ENCODE peak calls at places on chromosomes 1 and 21, in seven cellular contexts. P is CD8-positive, alpha-beta T cell; G is GM23338; I is left lung; V is ovary; W is ascending aorta; Y is A549. N is an unnamed sample.

GRCh38 chr1:156767879-156768608 is 709 bp downstream of the PRCC start:
- DNase-seq in V (peak; percentile 69), W (no peak), I (peak; percentile 86), G (peak; percentile 87), Y (peak; percentile 14), P (peak; percentile 31), N (no peak)

GRCh38 chr1:24224086-24224485 is 37.0 kb upstream of the IFNLR1 start:
- DNase-seq in W (no peak), Y (no peak), V (no peak), P (no peak), I (no peak), G (no peak), N (no peak)

GRCh38 chr21:25689226-25689625 is 45.5 kb downstream of the ATP5PF start:
- DNase-seq in W (no peak), V (no peak), I (no peak), G (no peak), P (no peak), Y (no peak), N (no peak)

GRCh38 chr1:55055084-55055882 is 15.9 kb downstream of the PCSK9 start:
- DNase-seq in V (no peak), I (no peak), Y (no peak), G (no peak), W (no peak), P (no peak), N (no peak)

GRCh38 chr1:237779356-237779755 is 111.4 kb downstream of the ZP4 start:
- DNase-seq in I (no peak), Y (no peak), V (no peak), W (no peak), P (no peak), G (no peak), N (no peak)

GRCh38 chr1:240304466-240304865 is 212.8 kb downstream of the FMN2 start:
- DNase-seq in P (no peak), I (no peak), W (no peak), V (no peak), Y (no peak), G (no peak), N (no peak)

GRCh38 chr1:151720974-151721787 is at the start of gene RIIAD1:
- DNase-seq in Y (no peak), G (peak; percentile 78), V (peak; percentile 53), P (peak; percentile 48), I (peak; percentile 86), W (no peak), N (no peak)

GRCh38 chr1:7508052-7508745 is 262.9 kb upstream of the VAMP3 start:
- DNase-seq in W (no peak), V (no peak), I (peak; percentile 53), Y (no peak), G (no peak), P (no peak), N (no peak)

GRCh38 chr1:199243423-199244061 is 604.7 kb downstream of the PTPRC start:
- DNase-seq in P (peak; percentile 54), V (no peak), W (no peak), G (peak; percentile 77), I (peak; percentile 83), Y (peak; percentile 34), N (peak; percentile 45)

DNA sequence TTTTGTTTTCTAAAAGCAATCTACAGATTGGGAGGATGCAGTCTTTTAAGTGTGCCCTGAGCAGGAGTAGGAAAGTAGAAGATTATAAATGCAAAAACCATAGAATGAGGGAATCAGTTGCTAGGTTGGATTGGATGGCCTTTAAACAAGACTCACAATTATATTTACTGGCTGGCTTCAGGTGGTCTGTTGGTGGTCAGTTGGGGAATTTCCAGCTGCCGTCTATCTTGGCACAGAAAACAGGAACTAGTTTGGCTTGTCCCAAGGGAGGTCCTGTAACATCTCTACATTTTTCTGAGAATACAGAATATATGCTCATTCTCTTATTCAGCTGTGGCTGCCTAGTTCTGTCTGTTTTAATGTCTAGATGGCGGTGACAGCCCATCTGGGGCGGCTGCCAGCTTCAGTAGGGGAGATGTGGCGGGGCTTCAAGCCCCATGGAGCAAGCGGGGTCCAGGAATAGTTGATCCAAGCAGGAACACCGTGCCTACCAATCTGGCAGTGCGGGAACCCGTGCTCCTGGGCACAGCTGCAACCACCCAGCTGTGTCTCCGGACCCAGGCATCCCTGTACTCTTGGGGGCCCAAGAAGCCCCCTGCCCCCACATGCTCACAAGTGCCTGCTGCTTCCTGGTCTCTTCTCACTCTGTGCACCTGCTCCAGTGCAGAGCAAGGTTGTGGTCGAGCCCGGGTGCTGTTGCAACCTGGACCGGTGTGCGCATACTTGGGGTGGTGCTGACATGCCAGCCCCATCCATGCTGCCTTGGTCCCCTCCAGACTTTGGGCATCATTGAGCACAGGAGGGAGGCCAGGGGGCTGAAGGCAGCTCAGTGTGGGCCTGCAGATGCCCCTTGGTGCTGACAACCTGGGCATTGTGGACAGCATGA is 1182.6 kb downstream of the AMY1C start:
- DNase-seq in V (no peak), W (no peak), Y (no peak), G (no peak), I (no peak), P (no peak), N (no peak)
- TF ChIP-seq CTCF in V (no peak), W (no peak), Y (no peak), G (no peak), I (no peak), P (no peak), N (no peak)

GRCh38 chr1:164635074-164635783 is 76.2 kb downstream of the PBX1 start:
- DNase-seq in G (peak; percentile 75), W (no peak), V (no peak), Y (no peak), I (no peak), P (no peak), N (no peak)
- H3K4me1 ChIP-seq in G (peaks cover 82% of the 10 kb centered on the region), W (no peaks in the 10 kb centered on the region), V (peaks cover 22% of the 10 kb centered on the region), Y (peaks cover 84% of the 10 kb centered on the region), I (no peaks in the 10 kb centered on the region), P (no peaks in the 10 kb centered on the region), N (peaks cover 79% of the 10 kb centered on the region)

GRCh38 chr1:96598416-96599168 is 123.0 kb upstream of the PTBP2 start:
- DNase-seq in P (no peak), W (no peak), V (no peak), I (no peak), Y (no peak), G (no peak), N (no peak)

GRCh38 chr1:96596226-96596625 is 125.4 kb upstream of the PTBP2 start:
- DNase-seq in W (no peak), Y (peak; percentile 20), G (peak; percentile 87), V (no peak), I (peak; percentile 50), P (no peak), N (peak; percentile 40)
- TF ChIP-seq CTCF in W (no peak), Y (peak; percentile 25), G (peak; percentile 95), V (no peak), I (peak; percentile 43), P (no peak), N (peak; percentile 42)

DNA sequence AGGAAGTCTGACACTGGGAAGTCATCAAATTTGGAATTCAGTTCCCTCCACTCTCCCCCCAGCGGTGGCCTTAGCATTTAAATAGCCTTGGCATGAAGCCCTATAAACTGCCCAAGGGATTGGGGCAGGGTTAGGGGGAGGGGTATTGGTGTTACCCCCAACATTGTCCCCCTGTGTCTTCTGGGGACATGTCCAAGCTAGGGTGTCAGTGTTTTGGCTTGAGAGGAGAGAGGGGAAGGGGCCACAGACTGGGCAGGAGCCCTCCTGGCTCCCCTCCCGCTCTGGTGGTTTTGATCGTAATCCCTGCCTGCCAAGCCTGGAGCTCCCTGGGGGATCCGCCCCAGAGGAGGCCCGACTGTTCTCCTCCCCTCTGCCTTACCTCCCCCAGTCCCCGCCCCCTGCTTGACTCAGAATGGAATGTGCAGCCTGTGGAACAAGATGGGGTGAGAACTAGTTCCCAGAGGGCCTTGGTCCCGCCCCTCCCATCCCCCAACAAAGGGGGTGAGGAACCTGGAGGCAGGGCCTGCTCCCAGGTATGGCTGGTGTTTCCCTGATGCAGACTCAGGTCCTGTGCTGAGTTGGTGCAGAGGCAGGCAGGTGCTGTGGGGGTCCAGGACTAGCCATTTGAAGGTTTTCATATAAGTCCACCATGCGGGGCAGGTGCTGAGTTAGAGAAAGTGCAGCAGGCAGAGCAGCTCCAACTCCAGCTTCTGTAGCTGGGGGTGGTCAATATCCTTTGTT is 7.4 kb downstream of the SOX13 start:
- DNase-seq in I (peak; percentile 91), G (peak; percentile 99), Y (peak; percentile 85), W (peak; percentile 56), V (peak; percentile 62), P (no peak), N (peak; percentile 95)
- H3K4me1 ChIP-seq in I (peaks cover 76% of the 10 kb centered on the region), G (peaks cover 79% of the 10 kb centered on the region), Y (peaks cover 55% of the 10 kb centered on the region), W (peaks cover 17% of the 10 kb centered on the region), V (peaks cover 22% of the 10 kb centered on the region), P (peaks cover 2% of the 10 kb centered on the region), N (peaks cover 56% of the 10 kb centered on the region)

GRCh38 chr1:43881415-43881814 is 52.2 kb upstream of the ARTN start:
- DNase-seq in V (no peak), I (no peak), Y (no peak), P (no peak), W (no peak), G (peak; percentile 49), N (no peak)
- TF ChIP-seq CTCF in V (no peak), I (no peak), Y (no peak), P (no peak), W (no peak), G (peak; percentile 6), N (peak; percentile 6)

DNA sequence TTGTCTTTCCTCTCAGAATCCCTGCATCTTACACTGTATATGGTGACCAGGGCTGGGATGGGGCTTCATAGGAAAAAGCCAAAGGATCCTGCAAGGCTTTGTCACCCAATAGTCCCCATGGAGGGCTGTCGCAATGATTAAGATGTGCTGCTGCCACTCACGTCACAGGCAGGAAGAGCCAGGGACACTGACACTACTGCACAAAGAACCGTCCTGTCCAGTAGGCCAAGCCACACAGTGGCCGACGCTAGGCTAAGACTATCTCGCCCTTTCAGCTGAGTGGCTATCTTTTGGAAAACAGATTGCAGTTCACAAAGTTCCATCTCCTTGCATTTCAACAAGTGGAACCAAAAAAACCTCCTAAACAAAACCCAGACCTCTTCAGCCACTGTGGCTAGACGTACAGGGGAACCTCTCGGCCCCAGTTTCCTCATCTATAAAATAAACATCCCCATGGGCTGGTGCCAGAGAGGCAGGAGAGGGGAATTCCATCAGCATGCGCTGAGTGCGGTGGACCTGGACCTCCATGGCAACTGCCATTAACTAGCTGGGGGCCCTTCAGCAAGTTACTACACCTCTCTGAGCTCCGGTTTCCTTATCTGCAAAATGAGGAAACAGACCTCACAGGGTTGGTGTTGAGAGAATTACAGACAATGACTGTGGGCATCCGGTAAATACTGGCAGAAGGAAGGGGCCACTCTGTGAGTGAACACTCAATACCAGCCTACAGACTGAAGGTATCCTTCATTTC is 8.7 kb downstream of the CAPZB start:
- DNase-seq in P (peak; percentile 59), V (no peak), G (no peak), I (no peak), Y (no peak), W (no peak), N (no peak)
- H3K4me1 ChIP-seq in P (peaks cover 97% of the 10 kb centered on the region), V (peaks cover 26% of the 10 kb centered on the region), G (peaks cover 43% of the 10 kb centered on the region), I (peaks cover 97% of the 10 kb centered on the region), Y (no peaks in the 10 kb centered on the region), W (peaks cover 19% of the 10 kb centered on the region), N (no peaks in the 10 kb centered on the region)

DNA sequence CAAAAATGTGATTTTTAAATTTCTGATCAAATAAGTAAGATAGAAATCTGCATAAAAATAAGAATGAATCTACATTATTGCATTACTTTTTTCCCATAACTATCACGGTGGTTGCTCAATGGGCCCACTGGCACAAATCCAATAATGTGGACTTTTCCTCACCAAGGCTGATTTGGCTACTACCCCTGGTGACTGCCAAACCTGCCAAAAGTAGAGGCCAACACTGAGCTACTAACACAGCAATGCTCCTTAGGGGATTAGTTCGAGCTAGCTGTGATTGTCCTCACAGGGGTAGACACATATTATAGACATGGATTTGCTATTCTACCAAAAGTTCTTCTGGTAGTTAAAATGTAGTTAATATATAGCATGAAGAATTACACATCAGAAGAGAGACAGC is 107.7 kb upstream of the ZNHIT6 start:
- DNase-seq in G (no peak), W (no peak), I (no peak), Y (no peak), V (no peak), P (no peak), N (no peak)
- TF ChIP-seq CTCF in G (no peak), W (no peak), I (no peak), Y (no peak), V (no peak), P (no peak), N (no peak)